ENCODE peak calls at places on chromosome 3, in ten cellular contexts. F is PC-3, L is RPMI8226, N is BJ, H is mucosa of gallbladder, E is activated gamma-delta T cell, Y is cardiac fibroblast, S is neural crest cell, W is fibroblast of pulmonary artery, T is hippocampal formation. D is an unnamed sample.

GRCh38 chr3:187165144-187165543 is 25.8 kb upstream of the RPL39L start:
- DNase-seq in L (peak; percentile 61), Y (peak; percentile 75), T (no peak), W (peak; percentile 74), E (no peak), S (peak; percentile 19), H (peak; percentile 52), N (no peak), F (peak; percentile 82), D (peak; percentile 52)

GRCh38 chr3:129037093-129037419 is 23.5 kb upstream of the GP9 start:
- DNase-seq in H (no peak), W (no peak), L (no peak), N (no peak), S (no peak), E (no peak), F (no peak), T (no peak), Y (no peak), D (no peak)

GRCh38 chr3:15345608-15346137 is 13.3 kb upstream of the SH3BP5 start:
- DNase-seq in Y (no peak), T (no peak), F (no peak), L (peak; percentile 90), E (no peak), W (no peak), S (no peak), N (no peak), H (no peak), D (peak; percentile 79)

GRCh38 chr3:149646181-149646766 is 11.6 kb downstream of the WWTR1 start:
- DNase-seq in S (no peak), W (peak; percentile 49), N (peak; percentile 22), Y (peak; percentile 79), E (no peak), L (no peak), F (peak; percentile 89), T (no peak), H (no peak), D (peak; percentile 6)

GRCh38 chr3:111695584-111696213 is 100.6 kb upstream of the ZBED2 start:
- DNase-seq in N (peak; percentile 68), F (peak; percentile 89), T (no peak), S (no peak), L (no peak), E (no peak), W (peak; percentile 69), H (no peak), Y (peak; percentile 86), D (peak; percentile 16)

GRCh38 chr3:126353694-126354321 is 3.4 kb downstream of the KLF15 start:
- DNase-seq in S (no peak), T (no peak), H (no peak), W (no peak), F (no peak), L (no peak), Y (no peak), N (no peak), E (no peak), D (no peak)

GRCh38 chr3:129549805-129550204 is 6.8 kb downstream of the H1-8 start:
- DNase-seq in N (no peak), Y (no peak), L (no peak), H (no peak), F (no peak), E (no peak), T (no peak), S (no peak), W (no peak), D (no peak)

GRCh38 chr3:148075829-148076716 is 621.6 kb upstream of the AGTR1 start:
- DNase-seq in E (no peak), N (peak; percentile 15), L (peak; percentile 37), T (peak; percentile 6), W (peak; percentile 78), S (no peak), F (peak; percentile 57), Y (peak; percentile 78), H (peak; percentile 11), D (peak; percentile 1)

GRCh38 chr3:18345015-18345367 is 80.1 kb downstream of the SATB1 start:
- DNase-seq in F (no peak), L (no peak), Y (no peak), E (no peak), S (no peak), N (no peak), H (no peak), W (no peak), T (no peak), D (peak; percentile 40)

GRCh38 chr3:144942501-144943197 is 971.0 kb downstream of the DIPK2A start:
- DNase-seq in W (no peak), S (no peak), N (no peak), Y (no peak), F (no peak), H (no peak), E (no peak), L (no peak), T (no peak), D (no peak)